ENCODE peak calls at places on chromosome 2, in eight cellular contexts. F is gastrocnemius medialis; M is sigmoid colon; R is CD8-positive, alpha-beta T cell; P is ovary; T is brain microvascular endothelial cell; O is left ventricle myocardium inferior; N is body of pancreas. C is an unnamed sample.

GRCh38 chr2:102423368-102423767 is 408 bp downstream of the IL18RAP start:
- DNase-seq in F (no peak), M (no peak), R (no peak), P (no peak), T (no peak), O (no peak), N (no peak), C (no peak)

GRCh38 chr2:105627530-105627929 is 117.2 kb upstream of the NCK2 start:
- DNase-seq in F (no peak), M (peak; percentile 18), R (no peak), P (no peak), T (no peak), O (no peak), N (no peak), C (no peak)

GRCh38 chr2:14633451-14634211 is 1.1 kb downstream of the LRATD1 start:
- DNase-seq in F (no peak), M (peak; percentile 67), R (no peak), P (peak; percentile 29), T (no peak), O (peak; percentile 15), N (no peak), C (no peak)

GRCh38 chr2:16678964-16679363 is 13.3 kb upstream of the CYRIA start:
- DNase-seq in F (no peak), M (no peak), R (no peak), P (no peak), T (no peak), O (no peak), N (no peak), C (no peak)

GRCh38 chr2:36489296-36489695 is 108.7 kb downstream of the FEZ2 start:
- DNase-seq in F (no peak), M (no peak), R (no peak), P (no peak), T (peak; percentile 74), O (no peak), N (no peak), C (peak; percentile 86)

GRCh38 chr2:5325523-5325922 is 366.7 kb upstream of the SOX11 start:
- DNase-seq in F (no peak), M (no peak), R (no peak), P (no peak), T (no peak), O (no peak), N (no peak), C (no peak)

GRCh38 chr2:229673676-229674075 is 40.7 kb downstream of the DNER start:
- DNase-seq in F (no peak), M (no peak), R (no peak), P (no peak), T (no peak), O (no peak), N (no peak), C (no peak)

GRCh38 chr2:189348369-189348768 is 92.9 kb upstream of the WDR75 start:
- DNase-seq in F (no peak), M (no peak), R (no peak), P (no peak), T (no peak), O (no peak), N (no peak), C (peak; percentile 37)

GRCh38 chr2:220764246-220764645 is 807.9 kb downstream of the EPHA4 start:
- DNase-seq in F (no peak), M (no peak), R (no peak), P (no peak), T (no peak), O (no peak), N (no peak), C (no peak)

GRCh38 chr2:135095591-135095990 is 43.5 kb downstream of the RAB3GAP1 start:
- DNase-seq in F (no peak), M (no peak), R (no peak), P (no peak), T (no peak), O (no peak), N (no peak), C (no peak)

GRCh38 chr2:221276601-221277000 is 295.5 kb downstream of the EPHA4 start:
- DNase-seq in F (no peak), M (no peak), R (no peak), P (no peak), T (no peak), O (no peak), N (no peak), C (no peak)

GRCh38 chr2:241943961-241944575 is 74.5 kb downstream of the RTP5 start:
- DNase-seq in F (no peak), M (no peak), R (no peak), P (no peak), T (no peak), O (no peak), N (no peak), C (no peak)

GRCh38 chr2:189506514-189506976 is 65.3 kb downstream of the WDR75 start:
- DNase-seq in F (no peak), M (no peak), R (no peak), P (no peak), T (peak; percentile 57), O (no peak), N (no peak), C (peak; percentile 30)

GRCh38 chr2:24049485-24050021 is at the start of gene FKBP1B:
- DNase-seq in F (no peak), M (peak; percentile 72), R (peak; percentile 33), P (peak; percentile 59), T (peak; percentile 30), O (peak; percentile 62), N (peak; percentile 62), C (peak; percentile 55)

GRCh38 chr2:64637000-64637628 is 16.6 kb downstream of the SERTAD2 start:
- DNase-seq in F (no peak), M (no peak), R (no peak), P (no peak), T (no peak), O (no peak), N (no peak), C (no peak)

GRCh38 chr2:196939381-196939780 is 12.9 kb upstream of the PGAP1 start:
- DNase-seq in F (no peak), M (no peak), R (no peak), P (no peak), T (peak; percentile 12), O (no peak), N (peak; percentile 61), C (peak; percentile 61)

DNA sequence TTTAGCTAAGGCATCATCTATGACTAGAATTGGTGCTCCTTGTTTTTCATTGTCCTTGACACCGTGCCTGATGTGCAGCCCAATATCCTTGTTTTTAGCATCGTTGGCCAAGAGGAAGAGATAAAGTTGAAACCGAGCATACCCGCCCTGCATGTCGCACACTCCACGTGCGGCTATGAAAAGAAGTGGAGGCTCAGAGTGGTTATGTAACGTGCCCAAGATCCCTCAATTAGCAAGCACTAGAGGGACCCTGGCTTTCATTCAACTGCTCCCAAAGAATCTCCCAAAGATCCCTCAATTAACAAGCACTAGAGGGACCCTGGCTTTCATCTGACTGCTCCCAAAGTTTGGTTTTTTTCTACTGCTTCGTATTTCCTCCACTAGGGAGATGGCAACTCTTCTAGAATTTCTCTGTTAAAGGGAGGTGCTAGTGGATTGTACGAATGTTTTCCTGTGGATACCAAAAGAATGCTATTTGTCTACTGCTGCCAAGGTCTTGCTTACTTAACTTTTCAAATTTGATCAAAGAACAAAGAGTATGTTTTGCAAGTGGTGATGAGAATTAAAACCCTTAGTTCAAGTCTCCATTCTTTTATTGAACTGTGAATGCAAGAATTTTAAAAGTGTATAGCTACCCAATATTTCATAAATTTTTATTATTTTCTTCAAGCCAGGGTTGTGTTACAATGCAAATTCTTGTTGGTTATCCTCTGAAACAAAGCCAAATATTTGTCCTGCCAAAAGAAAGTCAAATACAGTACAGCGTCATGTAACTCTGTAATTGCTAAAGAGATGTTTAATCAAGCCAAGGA is 92.1 kb downstream of the AOX1 start:
- DNase-seq in F (no peak), M (no peak), R (no peak), P (peak; percentile 51), T (peak; percentile 12), O (peak; percentile 22), N (peak; percentile 13), C (peak; percentile 88)
- TF ChIP-seq CTCF in F (no peak), M (no peak), R (no peak), P (peak; percentile 20), T (no peak), O (no peak), N (no peak), C (peak; percentile 37)

DNA sequence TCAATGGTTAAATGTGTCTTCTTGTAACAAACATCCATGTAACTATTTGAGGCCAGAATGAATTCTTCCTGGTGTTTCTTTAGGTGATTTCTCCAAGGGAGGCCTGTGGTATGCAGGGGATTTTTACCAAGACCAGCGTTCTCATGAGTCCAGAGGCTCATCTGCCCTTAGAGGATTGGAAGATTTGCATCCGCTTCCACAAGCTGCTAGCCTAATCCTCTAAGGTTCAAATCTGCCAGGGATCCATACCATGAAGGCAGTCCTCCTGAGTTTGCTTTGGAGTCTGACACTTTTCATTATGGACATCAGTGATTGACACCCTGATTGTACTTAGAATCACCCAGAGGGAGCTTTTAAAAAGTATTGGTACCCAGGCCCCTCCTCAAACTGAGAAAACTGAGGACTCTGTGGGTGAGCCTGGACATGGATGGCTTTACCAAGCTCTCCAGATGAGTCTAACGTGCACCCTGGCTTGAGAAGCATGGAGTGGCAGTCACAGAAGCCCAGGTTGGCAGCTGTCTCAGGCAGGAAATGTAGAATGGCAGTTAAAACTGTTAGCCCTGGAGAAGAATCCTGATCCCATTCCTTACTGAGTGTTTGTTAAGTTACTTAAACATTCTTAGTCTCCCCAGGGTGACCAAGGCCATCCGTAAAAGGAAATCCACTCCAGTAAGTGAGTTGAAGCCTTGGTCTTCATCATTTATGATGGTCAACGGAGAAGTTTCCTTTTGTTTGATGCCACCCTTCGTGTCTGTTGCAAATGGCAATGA is 95.3 kb upstream of the RMDN2 start:
- DNase-seq in F (no peak), M (no peak), R (no peak), P (no peak), T (peak; percentile 22), O (no peak), N (no peak), C (no peak)
- H3K4me3 ChIP-seq in F (no peak overlapping the region), M (no peak overlapping the region), R (no peak overlapping the region), P (no peak overlapping the region), T (no peak overlapping the region), O (no peak overlapping the region), N (no peak overlapping the region), C (no peak overlapping the region)

DNA sequence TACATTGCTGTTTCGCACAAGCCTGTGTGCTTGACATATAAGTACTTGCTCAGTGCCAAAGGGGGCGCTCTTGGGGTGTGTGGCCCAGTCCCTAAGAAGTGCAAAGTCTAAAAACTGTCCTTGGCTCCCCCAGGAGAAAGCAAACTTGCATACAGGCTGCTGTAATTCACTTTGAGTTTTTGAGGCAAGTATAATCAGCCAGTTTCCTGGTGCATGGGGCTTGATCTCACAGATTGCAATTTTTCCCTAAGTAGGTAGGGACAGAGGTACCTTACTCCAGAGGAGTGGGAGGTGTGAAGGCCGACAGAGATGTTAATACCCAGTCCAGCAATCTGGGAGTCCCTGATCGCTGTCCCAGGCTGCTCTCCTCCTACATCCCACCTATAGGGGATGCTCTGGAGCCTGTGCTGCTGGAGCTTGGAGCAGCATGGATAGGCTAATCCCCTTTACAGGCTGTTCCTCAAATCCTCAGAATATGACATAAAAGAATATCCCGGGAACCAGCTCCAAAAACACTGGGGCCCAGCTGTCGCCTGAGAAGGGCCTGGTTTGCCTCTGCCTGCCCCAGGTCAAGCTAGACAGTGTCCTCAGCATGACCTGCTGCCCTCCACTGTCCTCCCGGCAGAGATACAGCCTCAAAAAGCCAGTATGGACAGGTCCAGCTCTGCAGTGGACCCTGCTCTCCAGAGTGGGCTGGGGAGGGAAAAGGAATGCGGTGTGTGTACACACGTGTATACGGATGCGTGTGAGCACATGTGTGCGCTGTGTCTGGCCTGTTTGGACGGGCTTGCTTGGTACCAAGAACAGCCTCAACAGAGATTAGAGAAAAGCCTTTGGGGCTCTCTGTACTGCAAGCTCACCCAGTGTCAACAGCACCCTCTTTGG is 136.6 kb upstream of the HAAO start:
- DNase-seq in F (no peak), M (no peak), R (no peak), P (peak; percentile 36), T (peak; percentile 44), O (no peak), N (peak; percentile 68), C (peak; percentile 68)
- TF ChIP-seq CTCF in F (no peak), M (no peak), R (no peak), P (no peak), T (peak; percentile 75), O (peak; percentile 47), N (peak; percentile 21), C (peak; percentile 72)

GRCh38 chr2:3594493-3595281 is at the start of gene COLEC11:
- DNase-seq in F (no peak), M (no peak), R (no peak), P (peak; percentile 75), T (peak; percentile 60), O (peak; percentile 71), N (no peak), C (peak; percentile 63)
- H3K4me3 ChIP-seq in F (peak within 1 kb of the TSS; percentile 6), M (peak within 1 kb of the TSS; percentile 24), R (no peak within 1 kb of the TSS), P (peak within 1 kb of the TSS; percentile 21), T (peak within 1 kb of the TSS; percentile 37), O (peak within 1 kb of the TSS; percentile 54), N (no peak within 1 kb of the TSS), C (peak within 1 kb of the TSS; percentile 55)